ENCODE peak calls at places on chromosomes 5 and 9, in four cellular contexts. S, G, E and B are unnamed samples.
A peak's percentile ranks its signal among the peaks of the same experiment; 100 is the strongest.

GRCh38 chr5:157241483-157241882 is 24.4 kb upstream of the CYFIP2 start:
- DNase-seq in S (no peak), E (no peak), G (no peak), B (peak; percentile 30)

GRCh38 chr5:128384068-128384467 is 154.0 kb downstream of the FBN2 start:
- DNase-seq in S (no peak), E (no peak), G (no peak), B (no peak)

GRCh38 chr5:109324941-109325340 is 84.8 kb downstream of the PJA2 start:
- DNase-seq in E (no peak), S (no peak), G (no peak), B (no peak)

GRCh38 chr9:73073337-73074175 is 78.1 kb upstream of the ANXA1 start:
- DNase-seq in S (no peak), E (no peak), G (no peak), B (no peak)

GRCh38 chr5:126514159-126515141 is 80.6 kb downstream of the ALDH7A1 start:
- DNase-seq in S (no peak), E (no peak), G (peak; percentile 32), B (peak; percentile 75)

GRCh38 chr5:118698774-118699173 is 289.6 kb downstream of the DTWD2 start:
- DNase-seq in E (peak; percentile 17), G (peak; percentile 81), S (peak; percentile 71), B (no peak)

GRCh38 chr9:133199648-133200321 is 9.3 kb downstream of the OBP2B start:
- DNase-seq in E (no peak), G (peak; percentile 8), S (peak; percentile 69), B (no peak)

GRCh38 chr5:50663636-50664035 is 2.8 kb upstream of the PARP8 start:
- DNase-seq in S (no peak), G (no peak), E (no peak), B (no peak)

GRCh38 chr5:150174285-150174684 is 7.7 kb downstream of the CDX1 start:
- DNase-seq in G (no peak), E (no peak), S (no peak), B (no peak)

GRCh38 chr5:150333400-150333799 is 24.1 kb upstream of the TCOF1 start:
- DNase-seq in E (no peak), S (no peak), G (no peak), B (no peak)

GRCh38 chr5:53167836-53168235 is 58.3 kb upstream of the MOCS2 start:
- DNase-seq in G (no peak), S (no peak), E (no peak), B (peak; percentile 39)

GRCh38 chr5:62681117-62681850 is 102.7 kb downstream of the LRRC70 start:
- DNase-seq in E (no peak), G (no peak), S (no peak), B (no peak)

GRCh38 chr5:39274388-39275085 is 55.2 kb upstream of the FYB1 start:
- DNase-seq in E (no peak), G (no peak), S (no peak), B (no peak)

GRCh38 chr5:74370168-74370567 is 270.4 kb downstream of the ENC1 start:
- DNase-seq in S (no peak), G (no peak), E (no peak), B (no peak)

GRCh38 chr5:108339220-108339619 is 42.7 kb downstream of the FBXL17 start:
- DNase-seq in S (no peak), E (no peak), G (peak; percentile 10), B (no peak)

GRCh38 chr5:162638849-162639248 is 571.3 kb downstream of the GABRG2 start:
- DNase-seq in S (no peak), E (no peak), G (peak; percentile 16), B (no peak)

GRCh38 chr9:82810902-82811301 is 252.0 kb downstream of the RASEF start:
- DNase-seq in E (peak; percentile 84), G (peak; percentile 96), S (peak; percentile 92), B (peak; percentile 62)

GRCh38 chr5:1759378-1759970 is 40.2 kb downstream of the MRPL36 start:
- DNase-seq in S (peak; percentile 17), G (no peak), E (no peak), B (no peak)

GRCh38 chr9:6215562-6215961 is at the start of gene IL33:
- DNase-seq in G (no peak), S (no peak), E (no peak), B (no peak)

GRCh38 chr5:54930736-54931135 is 54.7 kb downstream of the ESM1 start:
- DNase-seq in G (no peak), E (no peak), S (no peak), B (no peak)

GRCh38 chr9:109121218-109121796 is 1.6 kb upstream of the TMEM245 start:
- DNase-seq in G (peak; percentile 42), S (no peak), E (no peak), B (no peak)

GRCh38 chr9:120891255-120891954 is 14.4 kb upstream of the PHF19 start:
- DNase-seq in G (no peak), E (no peak), S (no peak), B (peak; percentile 50)

GRCh38 chr9:120888626-120889025 is 11.6 kb upstream of the PHF19 start:
- DNase-seq in S (no peak), E (no peak), G (no peak), B (no peak)

GRCh38 chr9:120890415-120891254 is 13.6 kb upstream of the PHF19 start:
- DNase-seq in G (no peak), S (no peak), E (no peak), B (no peak)

GRCh38 chr9:120892177-120892747 is 15.3 kb upstream of the PHF19 start:
- DNase-seq in E (no peak), S (no peak), G (no peak), B (no peak)

DNA sequence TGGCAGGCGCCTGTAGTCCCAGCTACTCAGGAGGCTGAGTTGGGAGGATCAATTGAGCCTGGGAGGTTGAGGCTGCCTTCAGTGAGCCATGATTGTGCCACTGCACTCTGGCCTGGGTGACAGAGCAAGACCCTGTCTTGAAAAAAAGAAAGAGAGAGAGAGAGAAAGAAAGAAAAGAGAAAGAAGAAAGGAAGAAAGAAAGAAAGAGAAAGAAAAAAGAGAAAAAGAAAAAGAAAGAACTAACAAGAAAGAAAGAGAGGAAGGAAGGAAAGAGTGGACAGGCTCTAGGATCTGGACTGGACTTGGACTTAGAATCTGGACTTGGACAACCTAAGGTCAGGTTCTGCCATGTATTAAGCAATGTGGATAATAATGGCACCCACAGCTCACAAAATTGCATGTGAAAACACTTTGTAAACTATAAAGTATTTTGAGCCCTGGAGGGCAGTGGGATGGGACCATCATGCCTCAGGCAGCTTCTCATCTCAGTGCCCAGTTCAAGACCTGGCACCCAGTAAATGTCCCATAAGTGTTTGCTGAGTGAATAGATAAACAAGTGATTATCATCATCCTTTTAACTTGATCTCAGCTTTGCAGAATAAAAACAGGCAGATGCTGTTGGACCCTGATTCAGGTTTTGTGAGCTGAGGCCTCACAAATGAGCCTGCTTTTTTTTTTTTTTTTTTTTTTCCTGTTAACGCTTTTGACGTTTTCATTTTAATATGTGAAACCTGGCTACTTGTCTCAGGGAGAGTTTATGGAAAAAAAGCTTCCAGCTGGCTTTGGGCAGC is 12.8 kb upstream of the PHF19 start:
- DNase-seq in G (no peak), S (no peak), E (no peak), B (no peak)
- H2BK5ac ChIP-seq in G (no peak overlapping the region), S (no peak overlapping the region), E (no peak overlapping the region), B (no peak overlapping the region)

GRCh38 chr5:72177538-72177937 is 70.3 kb downstream of the MAP1B start:
- DNase-seq in S (no peak), E (no peak), G (no peak), B (no peak)

GRCh38 chr5:72183231-72183630 is 76.0 kb downstream of the MAP1B start:
- DNase-seq in G (no peak), E (no peak), S (no peak), B (no peak)

GRCh38 chr5:72180925-72181324 is 73.7 kb downstream of the MAP1B start:
- DNase-seq in S (no peak), G (no peak), E (no peak), B (no peak)

GRCh38 chr5:72179816-72180440 is 72.7 kb downstream of the MAP1B start:
- DNase-seq in G (no peak), S (no peak), E (no peak), B (no peak)

GRCh38 chr5:72178910-72179815 is 71.9 kb downstream of the MAP1B start:
- DNase-seq in G (peak; percentile 14), S (no peak), E (no peak), B (peak; percentile 91)
- H2BK5ac ChIP-seq in G (no peak overlapping the region), S (no peak overlapping the region), E (no peak overlapping the region), B (peak overlapping the region; percentile 80)

DNA sequence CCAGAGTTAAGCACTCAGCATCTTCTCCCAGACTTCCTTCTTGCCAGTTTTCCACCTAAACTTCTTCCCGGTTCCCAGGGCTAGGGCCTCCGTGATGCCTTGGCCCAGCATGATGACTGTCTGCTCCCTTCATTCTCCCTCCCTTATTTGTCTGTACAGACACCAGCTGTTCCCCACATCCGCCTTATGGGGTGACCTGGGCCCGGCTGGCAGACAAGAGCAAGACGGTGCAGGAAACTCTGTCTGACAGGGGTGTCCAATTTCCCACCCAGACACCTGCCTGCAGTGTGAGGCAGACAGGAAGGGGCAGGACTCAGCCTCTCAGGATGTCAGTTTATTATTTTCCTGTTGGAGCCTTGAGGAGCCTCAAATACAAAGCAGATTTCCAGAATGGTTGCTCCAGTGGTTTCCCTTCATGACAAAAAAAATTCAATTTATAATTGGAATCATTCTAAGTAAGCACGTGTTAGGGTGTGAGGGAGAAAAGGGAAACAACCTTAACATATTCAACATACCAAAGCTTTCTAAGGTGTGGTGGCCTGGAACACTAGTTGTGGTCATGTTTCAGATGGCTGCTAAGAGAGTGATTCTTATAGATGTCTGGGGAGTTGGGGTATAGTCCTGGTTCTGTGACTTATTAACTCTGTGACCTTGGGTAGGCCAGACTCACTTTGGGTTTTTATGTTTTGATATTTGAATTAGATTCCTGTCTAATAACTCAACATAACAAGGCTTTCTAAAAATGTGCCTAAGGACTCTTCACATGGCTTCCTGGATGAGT is 234.5 kb downstream of the PAPPA start:
- DNase-seq in G (no peak), S (no peak), E (no peak), B (no peak)
- H2BK5ac ChIP-seq in G (no peak overlapping the region), S (no peak overlapping the region), E (no peak overlapping the region), B (no peak overlapping the region)

GRCh38 chr9:106322741-106323140 is 540.2 kb upstream of the ZNF462 start:
- DNase-seq in S (no peak), G (peak; percentile 66), E (no peak), B (no peak)
- H2BK5ac ChIP-seq in S (no peak overlapping the region), G (no peak overlapping the region), E (no peak overlapping the region), B (no peak overlapping the region)